ENCODE peak calls at places on chromosomes 1 and 21, in four cellular contexts. One of them, this sample, is unnamed.

GRCh38 chr1:198903203-198903602 is 264.4 kb downstream of the PTPRC start:
- DNase-seq in GM12891: no peak
- DNase-seq in K562: no peak
- DNase-seq in GM12878: no peak
- DNase-seq in this sample: no peak

GRCh38 chr1:36350659-36351171 is 27.3 kb upstream of the EVA1B start:
- DNase-seq in GM12891: no peak
- DNase-seq in K562: no peak
- DNase-seq in GM12878: no peak
- DNase-seq in this sample: peak; percentile 37

GRCh38 chr1:187038789-187039188 is 210.0 kb downstream of the PLA2G4A start:
- DNase-seq in GM12891: no peak
- DNase-seq in K562: no peak
- DNase-seq in GM12878: no peak
- DNase-seq in this sample: peak; percentile 52

GRCh38 chr1:153728305-153729066 is 636 bp downstream of the INTS3 start:
- DNase-seq in GM12891: no peak
- DNase-seq in K562: peak; percentile 37
- DNase-seq in GM12878: no peak
- DNase-seq in this sample: peak; percentile 52

GRCh38 chr1:60903591-60903990 is 178.8 kb upstream of the NFIA start:
- DNase-seq in GM12891: no peak
- DNase-seq in K562: no peak
- DNase-seq in GM12878: no peak
- DNase-seq in this sample: no peak

GRCh38 chr1:192477630-192478029 is 97.9 kb upstream of the RGS1 start:
- DNase-seq in GM12891: no peak
- DNase-seq in K562: peak; percentile 18
- DNase-seq in GM12878: peak; percentile 17
- DNase-seq in this sample: no peak

GRCh38 chr1:155083865-155084721 is 5.5 kb downstream of the EFNA3 start:
- DNase-seq in GM12891: no peak
- DNase-seq in K562: peak; percentile 70
- DNase-seq in GM12878: no peak
- DNase-seq in this sample: peak; percentile 75

GRCh38 chr1:20511518-20512428 is 3.8 kb upstream of the MUL1 start:
- DNase-seq in GM12891: no peak
- DNase-seq in K562: no peak
- DNase-seq in GM12878: no peak
- DNase-seq in this sample: no peak

GRCh38 chr1:153750026-153750995 is 22.5 kb downstream of the INTS3 start:
- DNase-seq in GM12891: no peak
- DNase-seq in K562: peak; percentile 34
- DNase-seq in GM12878: no peak
- DNase-seq in this sample: no peak

GRCh38 chr1:16727190-16728111 is 12.9 kb upstream of the RNU1-4 start:
- DNase-seq in GM12891: no peak
- DNase-seq in K562: peak; percentile 58
- DNase-seq in GM12878: peak; percentile 42
- DNase-seq in this sample: peak; percentile 38

GRCh38 chr1:121417289-121417955 is 232.6 kb downstream of the SRGAP2C start:
- DNase-seq in GM12891: no peak
- DNase-seq in K562: no peak
- DNase-seq in GM12878: no peak
- DNase-seq in this sample: peak; percentile 20

GRCh38 chr1:1217621-1218523 is 3.9 kb upstream of the TNFRSF4 start:
- DNase-seq in GM12891: no peak
- DNase-seq in K562: no peak
- DNase-seq in GM12878: no peak
- DNase-seq in this sample: no peak

GRCh38 chr1:208203127-208203847 is 40.9 kb downstream of the PLXNA2 start:
- DNase-seq in GM12891: no peak
- DNase-seq in K562: no peak
- DNase-seq in GM12878: no peak
- DNase-seq in this sample: no peak

GRCh38 chr1:53131590-53131938 is 10.9 kb downstream of the SLC1A7 start:
- DNase-seq in GM12891: no peak
- DNase-seq in K562: no peak
- DNase-seq in GM12878: no peak
- DNase-seq in this sample: no peak

GRCh38 chr1:236282159-236282716 is 480 bp upstream of the ERO1B start:
- DNase-seq in GM12891: no peak
- DNase-seq in K562: no peak
- DNase-seq in GM12878: no peak
- DNase-seq in this sample: no peak

GRCh38 chr1:153598309-153599172 is 14.4 kb downstream of the S100A16 start:
- DNase-seq in GM12891: peak; percentile 69
- DNase-seq in K562: no peak
- DNase-seq in GM12878: peak; percentile 88
- DNase-seq in this sample: peak; percentile 90

DNA sequence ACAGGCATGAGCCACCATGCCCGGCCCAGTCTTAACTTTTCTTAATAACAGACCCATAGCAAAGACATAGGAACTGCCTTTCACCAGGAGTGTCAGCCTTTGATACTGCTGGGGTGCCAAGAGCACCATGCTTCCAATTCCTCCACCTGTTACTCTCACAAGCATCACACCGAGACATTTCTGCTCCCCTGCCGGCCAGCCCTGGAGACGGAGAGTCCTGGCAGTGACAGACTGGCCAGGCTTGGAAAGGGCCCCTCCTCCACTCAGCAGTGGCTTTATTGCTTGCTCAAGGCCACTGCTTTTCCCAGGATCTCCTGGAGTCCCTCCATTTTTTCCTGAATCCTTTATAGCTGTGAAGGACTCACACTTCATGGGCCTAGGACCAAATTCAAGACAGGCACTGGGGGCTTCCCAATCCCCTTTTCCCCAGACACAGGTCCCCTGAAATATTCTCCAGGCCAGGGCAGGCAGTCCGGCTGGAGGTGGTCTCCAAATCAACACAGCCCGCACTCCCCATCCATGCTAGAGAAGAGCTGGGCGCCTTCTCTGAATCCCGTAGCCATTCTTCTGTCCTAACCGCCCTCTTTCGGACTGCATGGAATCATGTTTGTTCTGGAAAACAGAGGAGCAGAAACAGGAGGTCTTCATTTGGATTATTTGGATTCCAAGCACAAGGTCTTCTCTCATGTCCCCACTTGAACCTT is 25.5 kb upstream of the PTPRF start:
- DNase-seq in GM12891: no peak
- DNase-seq in K562: no peak
- DNase-seq in GM12878: no peak
- DNase-seq in this sample: no peak
- TF ChIP-seq SPI1 in GM12891: no peak
- TF ChIP-seq SPI1 in K562: no peak
- TF ChIP-seq SPI1 in GM12878: no peak
- TF ChIP-seq SPI1 in this sample: no peak

GRCh38 chr1:209747580-209748262 is 8.1 kb upstream of the TRAF3IP3 start:
- DNase-seq in GM12891: peak; percentile 44
- DNase-seq in K562: peak; percentile 94
- DNase-seq in GM12878: peak; percentile 82
- DNase-seq in this sample: peak; percentile 94
- TF ChIP-seq SPI1 in GM12891: no peak
- TF ChIP-seq SPI1 in K562: no peak
- TF ChIP-seq SPI1 in GM12878: no peak
- TF ChIP-seq SPI1 in this sample: no peak

DNA sequence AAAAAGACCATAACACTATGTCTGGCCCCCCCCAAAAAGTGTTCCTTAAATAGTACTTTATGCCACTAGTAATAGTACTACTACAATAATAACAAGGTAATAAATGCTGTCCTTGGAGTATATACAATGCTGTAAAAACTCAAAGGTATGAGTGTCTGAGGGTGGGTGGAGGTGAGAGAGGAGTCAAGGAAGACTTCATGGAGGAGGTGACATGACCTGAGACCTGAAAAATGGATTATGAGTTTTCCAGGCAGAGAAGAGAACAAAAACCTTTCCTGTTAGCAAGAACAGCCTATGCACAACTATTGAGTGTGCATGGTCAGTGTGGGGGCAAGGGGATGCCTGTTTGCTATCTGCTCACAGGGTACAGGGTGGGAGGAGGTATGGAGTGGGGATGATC is 290.2 kb upstream of the USP24 start:
- DNase-seq in GM12891: no peak
- DNase-seq in K562: no peak
- DNase-seq in GM12878: no peak
- DNase-seq in this sample: no peak
- TF ChIP-seq SPI1 in GM12891: no peak
- TF ChIP-seq SPI1 in K562: no peak
- TF ChIP-seq SPI1 in GM12878: no peak
- TF ChIP-seq SPI1 in this sample: no peak

DNA sequence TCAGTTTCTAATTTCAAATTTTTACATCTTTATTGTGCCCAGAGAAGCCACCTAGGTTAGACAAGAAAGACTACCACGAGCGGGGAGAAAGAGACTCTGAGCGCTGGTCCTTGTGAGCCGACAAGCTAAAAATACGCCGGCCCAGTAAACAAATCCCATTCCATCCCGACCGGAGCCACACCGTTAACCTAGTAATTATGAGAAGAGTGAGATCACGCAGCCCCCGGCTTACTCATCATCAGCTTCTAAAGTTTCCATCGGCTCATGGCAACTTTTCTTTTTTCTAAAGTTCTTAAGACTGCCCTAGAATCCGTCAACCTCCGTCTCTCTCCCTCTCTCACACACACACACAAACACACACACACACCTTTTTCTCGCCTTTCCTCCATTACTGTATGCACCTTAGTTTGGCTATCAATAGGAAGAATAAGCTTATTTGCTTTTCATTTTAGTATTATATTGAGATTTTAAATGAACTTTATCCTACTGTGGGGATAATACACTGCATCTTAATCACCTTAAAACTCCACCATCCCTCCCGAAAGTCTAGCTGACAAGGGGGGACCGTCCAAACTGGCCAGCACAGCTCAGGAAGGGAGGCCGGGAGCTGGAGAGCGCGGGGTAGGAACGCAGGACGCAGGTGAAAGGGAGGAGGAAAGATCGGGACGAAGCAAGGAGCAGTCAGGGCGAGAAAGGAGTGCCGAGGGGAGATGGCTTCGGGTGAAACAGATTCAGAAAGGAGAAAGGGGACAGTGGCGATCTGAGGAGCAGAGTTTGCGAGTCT is 730 bp downstream of the OTUD7B start:
- DNase-seq in GM12891: no peak
- DNase-seq in K562: peak; percentile 73
- DNase-seq in GM12878: no peak
- DNase-seq in this sample: peak; percentile 16
- TF ChIP-seq SPI1 in GM12891: no peak
- TF ChIP-seq SPI1 in K562: no peak
- TF ChIP-seq SPI1 in GM12878: no peak
- TF ChIP-seq SPI1 in this sample: no peak

DNA sequence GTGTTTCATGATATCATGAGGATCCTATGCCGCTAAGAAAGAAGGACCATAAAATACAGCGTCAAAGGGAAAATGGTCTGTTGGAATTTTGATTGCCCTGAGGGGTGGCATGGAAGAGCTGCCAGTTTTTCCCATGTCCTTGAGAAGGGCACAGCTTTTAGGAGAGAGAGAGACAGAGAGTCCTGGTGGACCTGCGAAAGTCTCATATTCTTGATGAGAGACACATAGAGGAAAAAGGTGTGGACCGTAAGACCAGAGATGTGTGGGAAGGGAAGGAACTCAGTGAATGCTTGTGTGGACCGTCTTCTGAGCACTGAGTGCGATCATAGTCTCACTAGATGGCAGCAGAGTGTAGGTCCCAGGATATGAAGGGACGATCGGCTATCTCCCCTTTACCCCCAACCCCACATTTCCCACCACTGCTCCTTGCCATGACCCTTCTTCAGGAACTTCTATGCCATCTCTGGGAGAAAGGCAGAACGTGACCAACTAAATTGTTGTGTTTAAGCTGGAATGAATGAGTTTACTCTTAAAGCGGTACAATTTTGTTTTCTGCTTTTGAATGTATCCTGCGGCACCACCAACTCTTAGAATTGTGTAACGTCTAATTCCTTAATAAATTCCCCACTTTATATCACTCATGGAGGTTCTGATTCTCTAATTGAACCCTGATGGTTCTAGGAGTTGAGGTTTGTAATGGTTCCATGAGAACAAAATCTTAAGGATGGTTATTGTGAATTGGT is 117.7 kb downstream of the CTH start:
- DNase-seq in GM12891: no peak
- DNase-seq in K562: peak; percentile 76
- DNase-seq in GM12878: no peak
- DNase-seq in this sample: peak; percentile 12
- TF ChIP-seq SPI1 in GM12891: no peak
- TF ChIP-seq SPI1 in K562: no peak
- TF ChIP-seq SPI1 in GM12878: no peak
- TF ChIP-seq SPI1 in this sample: no peak

GRCh38 chr21:45577806-45578801 is 35.9 kb upstream of the SLC19A1 start:
- DNase-seq in GM12891: no peak
- DNase-seq in K562: no peak
- DNase-seq in GM12878: no peak
- DNase-seq in this sample: no peak
- TF ChIP-seq SPI1 in GM12891: no peak
- TF ChIP-seq SPI1 in K562: no peak
- TF ChIP-seq SPI1 in GM12878: no peak
- TF ChIP-seq SPI1 in this sample: no peak